ENCODE peak calls at places on chromosomes 7 and 10, in eight cellular contexts. One of them, this sample, is unnamed.

GRCh38 chr10:128539784-128540759 is 413.8 kb upstream of the MKI67 start:
- DNase-seq in NCI-H2081 treated with DMSO at 0.1 percent for 48 hours: no peak
- DNase-seq in caudate nucleus: no peak
- DNase-seq in CD4-positive, alpha-beta T cell: no peak
- DNase-seq in body of pancreas: no peak
- DNase-seq in HFFc6: no peak
- DNase-seq in epithelial cell of esophagus: no peak
- DNase-seq in stimulated activated CD4-positive, alpha-beta T cell treated with anti-CD3 and anti-CD28 coated beads, Interleukin-15, amount 100 ng/mL, for 24 hours: no peak
- DNase-seq in this sample: no peak

GRCh38 chr10:1561731-1562337 is 175.5 kb downstream of the ADARB2 start:
- DNase-seq in NCI-H2081 treated with DMSO at 0.1 percent for 48 hours: no peak
- DNase-seq in caudate nucleus: no peak
- DNase-seq in CD4-positive, alpha-beta T cell: no peak
- DNase-seq in body of pancreas: no peak
- DNase-seq in HFFc6: no peak
- DNase-seq in epithelial cell of esophagus: no peak
- DNase-seq in stimulated activated CD4-positive, alpha-beta T cell treated with anti-CD3 and anti-CD28 coated beads, Interleukin-15, amount 100 ng/mL, for 24 hours: no peak
- DNase-seq in this sample: no peak

GRCh38 chr10:97012470-97012869 is 173.3 kb downstream of the SLIT1 start:
- DNase-seq in NCI-H2081 treated with DMSO at 0.1 percent for 48 hours: no peak
- DNase-seq in caudate nucleus: no peak
- DNase-seq in CD4-positive, alpha-beta T cell: no peak
- DNase-seq in body of pancreas: no peak
- DNase-seq in HFFc6: no peak
- DNase-seq in epithelial cell of esophagus: no peak
- DNase-seq in stimulated activated CD4-positive, alpha-beta T cell treated with anti-CD3 and anti-CD28 coated beads, Interleukin-15, amount 100 ng/mL, for 24 hours: no peak
- DNase-seq in this sample: no peak

GRCh38 chr10:74586088-74586585 is 240.3 kb upstream of the KAT6B start:
- DNase-seq in NCI-H2081 treated with DMSO at 0.1 percent for 48 hours: no peak
- DNase-seq in caudate nucleus: no peak
- DNase-seq in CD4-positive, alpha-beta T cell: peak; percentile 47
- DNase-seq in body of pancreas: no peak
- DNase-seq in HFFc6: no peak
- DNase-seq in epithelial cell of esophagus: no peak
- DNase-seq in stimulated activated CD4-positive, alpha-beta T cell treated with anti-CD3 and anti-CD28 coated beads, Interleukin-15, amount 100 ng/mL, for 24 hours: peak; percentile 37
- DNase-seq in this sample: no peak

GRCh38 chr10:49264177-49264677 is 34.7 kb upstream of the C10orf71 start:
- DNase-seq in NCI-H2081 treated with DMSO at 0.1 percent for 48 hours: no peak
- DNase-seq in caudate nucleus: no peak
- DNase-seq in CD4-positive, alpha-beta T cell: no peak
- DNase-seq in body of pancreas: no peak
- DNase-seq in HFFc6: no peak
- DNase-seq in epithelial cell of esophagus: no peak
- DNase-seq in stimulated activated CD4-positive, alpha-beta T cell treated with anti-CD3 and anti-CD28 coated beads, Interleukin-15, amount 100 ng/mL, for 24 hours: no peak
- DNase-seq in this sample: no peak

GRCh38 chr7:140005754-140006503 is 56.8 kb downstream of the PARP12 start:
- DNase-seq in NCI-H2081 treated with DMSO at 0.1 percent for 48 hours: no peak
- DNase-seq in caudate nucleus: no peak
- DNase-seq in CD4-positive, alpha-beta T cell: no peak
- DNase-seq in body of pancreas: peak; percentile 31
- DNase-seq in HFFc6: no peak
- DNase-seq in epithelial cell of esophagus: peak; percentile 32
- DNase-seq in stimulated activated CD4-positive, alpha-beta T cell treated with anti-CD3 and anti-CD28 coated beads, Interleukin-15, amount 100 ng/mL, for 24 hours: no peak
- DNase-seq in this sample: peak; percentile 84

GRCh38 chr7:142797342-142797798 is 26.6 kb downstream of the PRSS2 start:
- DNase-seq in NCI-H2081 treated with DMSO at 0.1 percent for 48 hours: no peak
- DNase-seq in caudate nucleus: no peak
- DNase-seq in CD4-positive, alpha-beta T cell: peak; percentile 50
- DNase-seq in body of pancreas: no peak
- DNase-seq in HFFc6: no peak
- DNase-seq in epithelial cell of esophagus: no peak
- DNase-seq in stimulated activated CD4-positive, alpha-beta T cell treated with anti-CD3 and anti-CD28 coated beads, Interleukin-15, amount 100 ng/mL, for 24 hours: no peak
- DNase-seq in this sample: no peak

GRCh38 chr10:127155221-127155620 is 41.2 kb downstream of the INSYN2A start:
- DNase-seq in NCI-H2081 treated with DMSO at 0.1 percent for 48 hours: no peak
- DNase-seq in caudate nucleus: no peak
- DNase-seq in CD4-positive, alpha-beta T cell: no peak
- DNase-seq in body of pancreas: no peak
- DNase-seq in HFFc6: no peak
- DNase-seq in epithelial cell of esophagus: no peak
- DNase-seq in stimulated activated CD4-positive, alpha-beta T cell treated with anti-CD3 and anti-CD28 coated beads, Interleukin-15, amount 100 ng/mL, for 24 hours: no peak
- DNase-seq in this sample: no peak

GRCh38 chr7:81845628-81846259 is 75.9 kb upstream of the HGF start:
- DNase-seq in NCI-H2081 treated with DMSO at 0.1 percent for 48 hours: no peak
- DNase-seq in caudate nucleus: no peak
- DNase-seq in CD4-positive, alpha-beta T cell: no peak
- DNase-seq in body of pancreas: no peak
- DNase-seq in HFFc6: no peak
- DNase-seq in epithelial cell of esophagus: no peak
- DNase-seq in stimulated activated CD4-positive, alpha-beta T cell treated with anti-CD3 and anti-CD28 coated beads, Interleukin-15, amount 100 ng/mL, for 24 hours: no peak
- DNase-seq in this sample: no peak

GRCh38 chr7:133919810-133920209 is 207.3 kb upstream of the LRGUK start:
- DNase-seq in NCI-H2081 treated with DMSO at 0.1 percent for 48 hours: no peak
- DNase-seq in caudate nucleus: no peak
- DNase-seq in CD4-positive, alpha-beta T cell: no peak
- DNase-seq in body of pancreas: no peak
- DNase-seq in HFFc6: no peak
- DNase-seq in epithelial cell of esophagus: no peak
- DNase-seq in stimulated activated CD4-positive, alpha-beta T cell treated with anti-CD3 and anti-CD28 coated beads, Interleukin-15, amount 100 ng/mL, for 24 hours: no peak
- DNase-seq in this sample: no peak

GRCh38 chr7:149843566-149843965 is 5.4 kb downstream of the ZNF862 start:
- DNase-seq in NCI-H2081 treated with DMSO at 0.1 percent for 48 hours: no peak
- DNase-seq in caudate nucleus: no peak
- DNase-seq in CD4-positive, alpha-beta T cell: no peak
- DNase-seq in body of pancreas: no peak
- DNase-seq in HFFc6: no peak
- DNase-seq in epithelial cell of esophagus: no peak
- DNase-seq in stimulated activated CD4-positive, alpha-beta T cell treated with anti-CD3 and anti-CD28 coated beads, Interleukin-15, amount 100 ng/mL, for 24 hours: no peak
- DNase-seq in this sample: no peak

GRCh38 chr7:100603697-100604077 is 1.5 kb downstream of the PCOLCE start:
- DNase-seq in NCI-H2081 treated with DMSO at 0.1 percent for 48 hours: no peak
- DNase-seq in caudate nucleus: no peak
- DNase-seq in CD4-positive, alpha-beta T cell: no peak
- DNase-seq in body of pancreas: no peak
- DNase-seq in HFFc6: peak; percentile 31
- DNase-seq in epithelial cell of esophagus: no peak
- DNase-seq in stimulated activated CD4-positive, alpha-beta T cell treated with anti-CD3 and anti-CD28 coated beads, Interleukin-15, amount 100 ng/mL, for 24 hours: no peak
- DNase-seq in this sample: no peak

GRCh38 chr7:80311313-80311712 is 176.7 kb downstream of the GNAI1 start:
- DNase-seq in NCI-H2081 treated with DMSO at 0.1 percent for 48 hours: no peak
- DNase-seq in caudate nucleus: no peak
- DNase-seq in CD4-positive, alpha-beta T cell: no peak
- DNase-seq in body of pancreas: no peak
- DNase-seq in HFFc6: no peak
- DNase-seq in epithelial cell of esophagus: no peak
- DNase-seq in stimulated activated CD4-positive, alpha-beta T cell treated with anti-CD3 and anti-CD28 coated beads, Interleukin-15, amount 100 ng/mL, for 24 hours: no peak
- DNase-seq in this sample: no peak

GRCh38 chr7:44060091-44060947 is 5.0 kb downstream of the PGAM2 start:
- DNase-seq in NCI-H2081 treated with DMSO at 0.1 percent for 48 hours: no peak
- DNase-seq in caudate nucleus: no peak
- DNase-seq in CD4-positive, alpha-beta T cell: no peak
- DNase-seq in body of pancreas: no peak
- DNase-seq in HFFc6: no peak
- DNase-seq in epithelial cell of esophagus: no peak
- DNase-seq in stimulated activated CD4-positive, alpha-beta T cell treated with anti-CD3 and anti-CD28 coated beads, Interleukin-15, amount 100 ng/mL, for 24 hours: no peak
- DNase-seq in this sample: peak; percentile 49

GRCh38 chr7:27999829-28000228 is 180.8 kb downstream of the JAZF1 start:
- DNase-seq in NCI-H2081 treated with DMSO at 0.1 percent for 48 hours: no peak
- DNase-seq in caudate nucleus: no peak
- DNase-seq in CD4-positive, alpha-beta T cell: no peak
- DNase-seq in body of pancreas: no peak
- DNase-seq in HFFc6: no peak
- DNase-seq in epithelial cell of esophagus: peak; percentile 18
- DNase-seq in stimulated activated CD4-positive, alpha-beta T cell treated with anti-CD3 and anti-CD28 coated beads, Interleukin-15, amount 100 ng/mL, for 24 hours: no peak
- DNase-seq in this sample: no peak

GRCh38 chr7:149669121-149669818 is 104.1 kb downstream of the ZNF467 start:
- DNase-seq in NCI-H2081 treated with DMSO at 0.1 percent for 48 hours: no peak
- DNase-seq in caudate nucleus: no peak
- DNase-seq in CD4-positive, alpha-beta T cell: no peak
- DNase-seq in body of pancreas: no peak
- DNase-seq in HFFc6: peak; percentile 11
- DNase-seq in epithelial cell of esophagus: peak; percentile 42
- DNase-seq in stimulated activated CD4-positive, alpha-beta T cell treated with anti-CD3 and anti-CD28 coated beads, Interleukin-15, amount 100 ng/mL, for 24 hours: peak; percentile 7
- DNase-seq in this sample: no peak

GRCh38 chr10:6299234-6299633 is 96.5 kb downstream of the PFKFB3 start:
- DNase-seq in NCI-H2081 treated with DMSO at 0.1 percent for 48 hours: no peak
- DNase-seq in caudate nucleus: peak; percentile 24
- DNase-seq in CD4-positive, alpha-beta T cell: no peak
- DNase-seq in body of pancreas: peak; percentile 47
- DNase-seq in HFFc6: no peak
- DNase-seq in epithelial cell of esophagus: peak; percentile 100
- DNase-seq in stimulated activated CD4-positive, alpha-beta T cell treated with anti-CD3 and anti-CD28 coated beads, Interleukin-15, amount 100 ng/mL, for 24 hours: peak; percentile 65
- DNase-seq in this sample: peak; percentile 42

GRCh38 chr7:130865408-130866236 is 131.6 kb upstream of the KLF14 start:
- DNase-seq in NCI-H2081 treated with DMSO at 0.1 percent for 48 hours: no peak
- DNase-seq in caudate nucleus: no peak
- DNase-seq in CD4-positive, alpha-beta T cell: no peak
- DNase-seq in body of pancreas: no peak
- DNase-seq in HFFc6: no peak
- DNase-seq in epithelial cell of esophagus: peak; percentile 50
- DNase-seq in stimulated activated CD4-positive, alpha-beta T cell treated with anti-CD3 and anti-CD28 coated beads, Interleukin-15, amount 100 ng/mL, for 24 hours: no peak
- DNase-seq in this sample: no peak

GRCh38 chr7:85733163-85733915 is 546.5 kb upstream of the SEMA3D start:
- DNase-seq in NCI-H2081 treated with DMSO at 0.1 percent for 48 hours: no peak
- DNase-seq in caudate nucleus: no peak
- DNase-seq in CD4-positive, alpha-beta T cell: no peak
- DNase-seq in body of pancreas: no peak
- DNase-seq in HFFc6: no peak
- DNase-seq in epithelial cell of esophagus: no peak
- DNase-seq in stimulated activated CD4-positive, alpha-beta T cell treated with anti-CD3 and anti-CD28 coated beads, Interleukin-15, amount 100 ng/mL, for 24 hours: no peak
- DNase-seq in this sample: no peak

GRCh38 chr10:50855015-50855414 is 30.4 kb downstream of the A1CF start:
- DNase-seq in NCI-H2081 treated with DMSO at 0.1 percent for 48 hours: no peak
- DNase-seq in caudate nucleus: no peak
- DNase-seq in CD4-positive, alpha-beta T cell: no peak
- DNase-seq in body of pancreas: no peak
- DNase-seq in HFFc6: no peak
- DNase-seq in epithelial cell of esophagus: peak; percentile 24
- DNase-seq in stimulated activated CD4-positive, alpha-beta T cell treated with anti-CD3 and anti-CD28 coated beads, Interleukin-15, amount 100 ng/mL, for 24 hours: no peak
- DNase-seq in this sample: no peak

GRCh38 chr7:151735854-151736402 is 141.0 kb downstream of the PRKAG2 start:
- DNase-seq in NCI-H2081 treated with DMSO at 0.1 percent for 48 hours: no peak
- DNase-seq in caudate nucleus: no peak
- DNase-seq in CD4-positive, alpha-beta T cell: no peak
- DNase-seq in body of pancreas: no peak
- DNase-seq in HFFc6: no peak
- DNase-seq in epithelial cell of esophagus: no peak
- DNase-seq in stimulated activated CD4-positive, alpha-beta T cell treated with anti-CD3 and anti-CD28 coated beads, Interleukin-15, amount 100 ng/mL, for 24 hours: no peak
- DNase-seq in this sample: no peak

GRCh38 chr10:70493660-70494234 is 15.2 kb downstream of the PALD1 start:
- DNase-seq in NCI-H2081 treated with DMSO at 0.1 percent for 48 hours: no peak
- DNase-seq in caudate nucleus: no peak
- DNase-seq in CD4-positive, alpha-beta T cell: no peak
- DNase-seq in body of pancreas: no peak
- DNase-seq in HFFc6: no peak
- DNase-seq in epithelial cell of esophagus: no peak
- DNase-seq in stimulated activated CD4-positive, alpha-beta T cell treated with anti-CD3 and anti-CD28 coated beads, Interleukin-15, amount 100 ng/mL, for 24 hours: peak; percentile 41
- DNase-seq in this sample: peak; percentile 40

GRCh38 chr7:116211006-116211912 is 920 bp downstream of the TES start:
- DNase-seq in NCI-H2081 treated with DMSO at 0.1 percent for 48 hours: no peak
- DNase-seq in caudate nucleus: no peak
- DNase-seq in CD4-positive, alpha-beta T cell: peak; percentile 76
- DNase-seq in body of pancreas: peak; percentile 87
- DNase-seq in HFFc6: peak; percentile 88
- DNase-seq in epithelial cell of esophagus: peak; percentile 95
- DNase-seq in stimulated activated CD4-positive, alpha-beta T cell treated with anti-CD3 and anti-CD28 coated beads, Interleukin-15, amount 100 ng/mL, for 24 hours: peak; percentile 80
- DNase-seq in this sample: peak; percentile 79

GRCh38 chr7:16646427-16647081 is 573 bp downstream of the BZW2 start:
- DNase-seq in NCI-H2081 treated with DMSO at 0.1 percent for 48 hours: no peak
- DNase-seq in caudate nucleus: no peak
- DNase-seq in CD4-positive, alpha-beta T cell: no peak
- DNase-seq in body of pancreas: no peak
- DNase-seq in HFFc6: no peak
- DNase-seq in epithelial cell of esophagus: peak; percentile 35
- DNase-seq in stimulated activated CD4-positive, alpha-beta T cell treated with anti-CD3 and anti-CD28 coated beads, Interleukin-15, amount 100 ng/mL, for 24 hours: peak; percentile 33
- DNase-seq in this sample: peak; percentile 51

GRCh38 chr7:1160665-1161010 is 642 bp upstream of the ZFAND2A start:
- DNase-seq in NCI-H2081 treated with DMSO at 0.1 percent for 48 hours: no peak
- DNase-seq in caudate nucleus: no peak
- DNase-seq in CD4-positive, alpha-beta T cell: no peak
- DNase-seq in body of pancreas: peak; percentile 37
- DNase-seq in HFFc6: no peak
- DNase-seq in epithelial cell of esophagus: no peak
- DNase-seq in stimulated activated CD4-positive, alpha-beta T cell treated with anti-CD3 and anti-CD28 coated beads, Interleukin-15, amount 100 ng/mL, for 24 hours: no peak
- DNase-seq in this sample: no peak

GRCh38 chr10:127925471-127926207 is 18.7 kb downstream of the PTPRE start:
- DNase-seq in NCI-H2081 treated with DMSO at 0.1 percent for 48 hours: no peak
- DNase-seq in caudate nucleus: no peak
- DNase-seq in CD4-positive, alpha-beta T cell: no peak
- DNase-seq in body of pancreas: no peak
- DNase-seq in HFFc6: no peak
- DNase-seq in epithelial cell of esophagus: no peak
- DNase-seq in stimulated activated CD4-positive, alpha-beta T cell treated with anti-CD3 and anti-CD28 coated beads, Interleukin-15, amount 100 ng/mL, for 24 hours: no peak
- DNase-seq in this sample: no peak

GRCh38 chr7:51299391-51300133 is 17.0 kb downstream of the COBL start:
- DNase-seq in NCI-H2081 treated with DMSO at 0.1 percent for 48 hours: no peak
- DNase-seq in caudate nucleus: no peak
- DNase-seq in CD4-positive, alpha-beta T cell: no peak
- DNase-seq in body of pancreas: no peak
- DNase-seq in HFFc6: no peak
- DNase-seq in epithelial cell of esophagus: no peak
- DNase-seq in stimulated activated CD4-positive, alpha-beta T cell treated with anti-CD3 and anti-CD28 coated beads, Interleukin-15, amount 100 ng/mL, for 24 hours: no peak
- DNase-seq in this sample: no peak